ENCODE peak calls at places on chromosomes 11 and 22, in five cellular contexts. X is effector memory CD8-positive, alpha-beta T cell; O is brain microvascular endothelial cell; M is putamen; S is COR-L47. L is an unnamed sample.

GRCh38 chr22:31046591-31047226 is 34.4 kb upstream of the SMTN start:
- DNase-seq in X (no peak), O (no peak), M (peak; percentile 49), S (no peak), L (no peak)

GRCh38 chr22:24413271-24413670 is 14.1 kb upstream of the ADORA2A start:
- DNase-seq in X (no peak), O (no peak), M (no peak), S (no peak), L (no peak)

GRCh38 chr11:36300651-36301050 is 4.6 kb downstream of the PRR5L start:
- DNase-seq in X (no peak), O (no peak), M (peak; percentile 67), S (no peak), L (no peak)

GRCh38 chr22:17228725-17229126 is 9.5 kb upstream of the ADA2 start:
- DNase-seq in X (no peak), O (no peak), M (no peak), S (no peak), L (no peak)

GRCh38 chr11:73184953-73185671 is 33.0 kb upstream of the P2RY2 start:
- DNase-seq in X (peak; percentile 26), O (peak; percentile 45), M (no peak), S (peak; percentile 58), L (peak; percentile 51)

GRCh38 chr11:8233691-8234424 is 29.8 kb downstream of the LMO1 start:
- DNase-seq in X (no peak), O (peak; percentile 19), M (no peak), S (no peak), L (peak; percentile 68)

GRCh38 chr11:5880329-5880728 is at the start of gene OR52E4:
- DNase-seq in X (no peak), O (no peak), M (no peak), S (no peak), L (no peak)

GRCh38 chr22:41518048-41518347 is 26.3 kb downstream of the POLR3H start:
- DNase-seq in X (no peak), O (no peak), M (no peak), S (no peak), L (no peak)

GRCh38 chr11:88174627-88175003 is 628 bp downstream of the RAB38 start:
- DNase-seq in X (no peak), O (peak; percentile 76), M (no peak), S (peak; percentile 1), L (no peak)

GRCh38 chr11:45280449-45280848 is 5.7 kb downstream of the SYT13 start:
- DNase-seq in X (no peak), O (peak; percentile 39), M (no peak), S (peak; percentile 70), L (no peak)

GRCh38 chr11:33674035-33674814 is 26.4 kb downstream of the C11orf91 start:
- DNase-seq in X (no peak), O (peak; percentile 63), M (no peak), S (no peak), L (no peak)

GRCh38 chr11:83521647-83522596 is 235.8 kb upstream of the CCDC90B start:
- DNase-seq in X (no peak), O (peak; percentile 12), M (no peak), S (peak; percentile 29), L (no peak)

GRCh38 chr11:33778682-33779081 is 4.4 kb upstream of the FBXO3 start:
- DNase-seq in X (no peak), O (peak; percentile 83), M (no peak), S (no peak), L (peak; percentile 28)

GRCh38 chr11:92449780-92450179 is 225.2 kb downstream of the FAT3 start:
- DNase-seq in X (no peak), O (no peak), M (no peak), S (no peak), L (no peak)

GRCh38 chr11:107018274-107018901 is at the start of gene GUCY1A2:
- DNase-seq in X (no peak), O (no peak), M (peak; percentile 75), S (no peak), L (peak; percentile 20)

GRCh38 chr11:36475192-36475591 is 34.9 kb downstream of the TRAF6 start:
- DNase-seq in X (no peak), O (no peak), M (no peak), S (no peak), L (no peak)

GRCh38 chr11:92206441-92206840 is 18.2 kb upstream of the FAT3 start:
- DNase-seq in X (no peak), O (no peak), M (no peak), S (no peak), L (no peak)

GRCh38 chr22:47695176-47695575 is 932.7 kb downstream of the TBC1D22A start:
- DNase-seq in X (no peak), O (no peak), M (no peak), S (no peak), L (no peak)

GRCh38 chr11:92869716-92870115 is 99.7 kb upstream of the MTNR1B start:
- DNase-seq in X (no peak), O (no peak), M (no peak), S (no peak), L (no peak)

GRCh38 chr11:35354644-35355043 is 64.7 kb downstream of the SLC1A2 start:
- DNase-seq in X (no peak), O (peak; percentile 72), M (no peak), S (no peak), L (no peak)

GRCh38 chr11:33624082-33624481 is 76.5 kb downstream of the C11orf91 start:
- DNase-seq in X (no peak), O (no peak), M (no peak), S (peak; percentile 42), L (no peak)

GRCh38 chr22:31490496-31490925 is 869 bp upstream of the EIF4ENIF1 start:
- DNase-seq in X (peak; percentile 51), O (peak; percentile 61), M (peak; percentile 53), S (peak; percentile 29), L (no peak)

GRCh38 chr22:29408925-29409324 is 20.6 kb upstream of the AP1B1 start:
- DNase-seq in X (no peak), O (no peak), M (no peak), S (no peak), L (no peak)

GRCh38 chr22:27424319-27424718 is 377.2 kb downstream of the MN1 start:
- DNase-seq in X (no peak), O (peak; percentile 52), M (no peak), S (no peak), L (no peak)

GRCh38 chr11:17403977-17404759 is 15.7 kb upstream of the KCNJ11 start:
- DNase-seq in X (no peak), O (no peak), M (no peak), S (no peak), L (no peak)

GRCh38 chr22:27344546-27344945 is 457.0 kb downstream of the MN1 start:
- DNase-seq in X (no peak), O (no peak), M (no peak), S (no peak), L (no peak)

GRCh38 chr11:114395776-114396175 is 4.5 kb downstream of the C11orf71 start:
- DNase-seq in X (no peak), O (no peak), M (no peak), S (no peak), L (no peak)

GRCh38 chr11:128310005-128310404 is 277.4 kb downstream of the ETS1 start:
- DNase-seq in X (no peak), O (no peak), M (no peak), S (no peak), L (no peak)

GRCh38 chr11:78194490-78194889 is 5.8 kb downstream of the USP35 start:
- DNase-seq in X (no peak), O (no peak), M (no peak), S (no peak), L (no peak)

GRCh38 chr11:121930004-121930965 is 185.7 kb downstream of the BLID start:
- DNase-seq in X (no peak), O (no peak), M (peak; percentile 68), S (no peak), L (no peak)

GRCh38 chr11:124311269-124311668 is 2.5 kb downstream of the OR8D1 start:
- DNase-seq in X (no peak), O (no peak), M (no peak), S (no peak), L (no peak)

GRCh38 chr22:34588893-34589545 is 476.9 kb upstream of the ISX start:
- DNase-seq in X (no peak), O (no peak), M (no peak), S (no peak), L (no peak)

GRCh38 chr22:50242406-50242949 is 2.3 kb downstream of the TUBGCP6 start:
- DNase-seq in X (no peak), O (no peak), M (no peak), S (no peak), L (no peak)

GRCh38 chr11:115314330-115314729 is 189.9 kb downstream of the CADM1 start:
- DNase-seq in X (no peak), O (no peak), M (no peak), S (no peak), L (no peak)

GRCh38 chr11:17343907-17344306 is 7.7 kb upstream of the NCR3LG1 start:
- DNase-seq in X (no peak), O (peak; percentile 92), M (no peak), S (no peak), L (no peak)

L was measured in D721Med.